ENCODE peak calls at places on chromosomes 1 and 21, in eight cellular contexts. One of them, this sample, is unnamed.
A peak's percentile ranks its signal among the peaks of the same experiment; 100 is the strongest.

GRCh38 chr21:15421947-15422346 is 307.8 kb upstream of the USP25 start:
- DNase-seq in RWPE1: peak; percentile 72
- DNase-seq in activated gamma-delta T cell treated with anti-CD3 and anti-CD28 coated beads, Interleukin-2, amount 50 U/mL, for 16 hours: no peak
- DNase-seq in stimulated activated CD8-positive, alpha-beta memory T cell treated with anti-CD3 and anti-CD28 coated beads, Interleukin-2, amount 100 ng/mL, for 1 hour: no peak
- DNase-seq in GM12891: no peak
- DNase-seq in fibroblast of lung: peak; percentile 77
- DNase-seq in amniotic stem cell: no peak
- DNase-seq in C1 segment of cervical spinal cord: no peak
- DNase-seq in this sample: no peak

GRCh38 chr21:41832230-41833137 is 46.7 kb downstream of the PRDM15 start:
- DNase-seq in RWPE1: no peak
- DNase-seq in activated gamma-delta T cell treated with anti-CD3 and anti-CD28 coated beads, Interleukin-2, amount 50 U/mL, for 16 hours: no peak
- DNase-seq in stimulated activated CD8-positive, alpha-beta memory T cell treated with anti-CD3 and anti-CD28 coated beads, Interleukin-2, amount 100 ng/mL, for 1 hour: no peak
- DNase-seq in GM12891: no peak
- DNase-seq in fibroblast of lung: no peak
- DNase-seq in amniotic stem cell: no peak
- DNase-seq in C1 segment of cervical spinal cord: no peak
- DNase-seq in this sample: no peak

GRCh38 chr1:1237874-1238701 is 6.1 kb downstream of the B3GALT6 start:
- DNase-seq in RWPE1: no peak
- DNase-seq in activated gamma-delta T cell treated with anti-CD3 and anti-CD28 coated beads, Interleukin-2, amount 50 U/mL, for 16 hours: no peak
- DNase-seq in stimulated activated CD8-positive, alpha-beta memory T cell treated with anti-CD3 and anti-CD28 coated beads, Interleukin-2, amount 100 ng/mL, for 1 hour: no peak
- DNase-seq in GM12891: no peak
- DNase-seq in fibroblast of lung: no peak
- DNase-seq in amniotic stem cell: no peak
- DNase-seq in C1 segment of cervical spinal cord: no peak
- DNase-seq in this sample: no peak

GRCh38 chr1:187264995-187265602 is 436.4 kb downstream of the PLA2G4A start:
- DNase-seq in RWPE1: peak; percentile 58
- DNase-seq in activated gamma-delta T cell treated with anti-CD3 and anti-CD28 coated beads, Interleukin-2, amount 50 U/mL, for 16 hours: no peak
- DNase-seq in stimulated activated CD8-positive, alpha-beta memory T cell treated with anti-CD3 and anti-CD28 coated beads, Interleukin-2, amount 100 ng/mL, for 1 hour: no peak
- DNase-seq in GM12891: no peak
- DNase-seq in fibroblast of lung: peak; percentile 65
- DNase-seq in amniotic stem cell: peak; percentile 43
- DNase-seq in C1 segment of cervical spinal cord: no peak
- DNase-seq in this sample: peak; percentile 13

GRCh38 chr1:207966521-207966920 is 55.6 kb upstream of the CD34 start:
- DNase-seq in RWPE1: no peak
- DNase-seq in activated gamma-delta T cell treated with anti-CD3 and anti-CD28 coated beads, Interleukin-2, amount 50 U/mL, for 16 hours: no peak
- DNase-seq in stimulated activated CD8-positive, alpha-beta memory T cell treated with anti-CD3 and anti-CD28 coated beads, Interleukin-2, amount 100 ng/mL, for 1 hour: no peak
- DNase-seq in GM12891: no peak
- DNase-seq in fibroblast of lung: peak; percentile 43
- DNase-seq in amniotic stem cell: no peak
- DNase-seq in C1 segment of cervical spinal cord: no peak
- DNase-seq in this sample: no peak

GRCh38 chr21:46146856-46147255 is 8.5 kb downstream of the FTCD start:
- DNase-seq in RWPE1: no peak
- DNase-seq in activated gamma-delta T cell treated with anti-CD3 and anti-CD28 coated beads, Interleukin-2, amount 50 U/mL, for 16 hours: no peak
- DNase-seq in stimulated activated CD8-positive, alpha-beta memory T cell treated with anti-CD3 and anti-CD28 coated beads, Interleukin-2, amount 100 ng/mL, for 1 hour: no peak
- DNase-seq in GM12891: no peak
- DNase-seq in fibroblast of lung: no peak
- DNase-seq in amniotic stem cell: no peak
- DNase-seq in C1 segment of cervical spinal cord: no peak
- DNase-seq in this sample: no peak

GRCh38 chr1:178733972-178734371 is 8.9 kb downstream of the RALGPS2 start:
- DNase-seq in RWPE1: no peak
- DNase-seq in activated gamma-delta T cell treated with anti-CD3 and anti-CD28 coated beads, Interleukin-2, amount 50 U/mL, for 16 hours: no peak
- DNase-seq in stimulated activated CD8-positive, alpha-beta memory T cell treated with anti-CD3 and anti-CD28 coated beads, Interleukin-2, amount 100 ng/mL, for 1 hour: no peak
- DNase-seq in GM12891: no peak
- DNase-seq in fibroblast of lung: no peak
- DNase-seq in amniotic stem cell: no peak
- DNase-seq in C1 segment of cervical spinal cord: no peak
- DNase-seq in this sample: no peak

GRCh38 chr1:116853680-116854191 is 56.0 kb upstream of the PTGFRN start:
- DNase-seq in RWPE1: peak; percentile 84
- DNase-seq in activated gamma-delta T cell treated with anti-CD3 and anti-CD28 coated beads, Interleukin-2, amount 50 U/mL, for 16 hours: no peak
- DNase-seq in stimulated activated CD8-positive, alpha-beta memory T cell treated with anti-CD3 and anti-CD28 coated beads, Interleukin-2, amount 100 ng/mL, for 1 hour: no peak
- DNase-seq in GM12891: no peak
- DNase-seq in fibroblast of lung: peak; percentile 96
- DNase-seq in amniotic stem cell: peak; percentile 32
- DNase-seq in C1 segment of cervical spinal cord: no peak
- DNase-seq in this sample: no peak

GRCh38 chr1:42956739-42957138 is 1.9 kb downstream of the SLC2A1 start:
- DNase-seq in RWPE1: no peak
- DNase-seq in activated gamma-delta T cell treated with anti-CD3 and anti-CD28 coated beads, Interleukin-2, amount 50 U/mL, for 16 hours: no peak
- DNase-seq in stimulated activated CD8-positive, alpha-beta memory T cell treated with anti-CD3 and anti-CD28 coated beads, Interleukin-2, amount 100 ng/mL, for 1 hour: no peak
- DNase-seq in GM12891: no peak
- DNase-seq in fibroblast of lung: no peak
- DNase-seq in amniotic stem cell: no peak
- DNase-seq in C1 segment of cervical spinal cord: no peak
- DNase-seq in this sample: no peak

This sample was measured in NCI-H524.